ENCODE peak calls at places on chromosomes 11 and 22, in six cellular contexts. E, O, F, J, U and L are unnamed samples.

GRCh38 chr11:1748467-1749019 is 1.9 kb downstream of the IFITM10 start:
- DNase-seq in E (no peak), O (no peak), F (no peak), J (no peak), U (peak; percentile 50), L (no peak)

GRCh38 chr11:109508185-109508584 is 86.2 kb downstream of the C11orf87 start:
- DNase-seq in E (no peak), O (no peak), F (no peak), J (no peak), U (no peak), L (no peak)

GRCh38 chr11:15371533-15371932 is 256.8 kb downstream of the INSC start:
- DNase-seq in E (no peak), O (no peak), F (no peak), J (no peak), U (no peak), L (no peak)

GRCh38 chr11:35608502-35608901 is 9.8 kb upstream of the FJX1 start:
- DNase-seq in E (no peak), O (no peak), F (no peak), J (no peak), U (no peak), L (no peak)

GRCh38 chr22:31646186-31647019 is 15.6 kb downstream of the PISD start:
- DNase-seq in E (peak; percentile 59), O (peak; percentile 96), F (no peak), J (no peak), U (peak; percentile 84), L (peak; percentile 54)

GRCh38 chr11:83051760-83052671 is 19.7 kb downstream of the RAB30 start:
- DNase-seq in E (peak; percentile 38), O (peak; percentile 94), F (peak; percentile 67), J (peak; percentile 51), U (peak; percentile 57), L (peak; percentile 54)

GRCh38 chr11:76623171-76623883 is 47.2 kb downstream of the LRRC32 start:
- DNase-seq in E (no peak), O (peak; percentile 29), F (no peak), J (no peak), U (no peak), L (peak; percentile 58)

GRCh38 chr22:46004105-46004866 is 27.3 kb upstream of the WNT7B start:
- DNase-seq in E (no peak), O (no peak), F (peak; percentile 31), J (no peak), U (peak; percentile 30), L (no peak)

GRCh38 chr11:90235536-90235935 is 12.7 kb upstream of the CHORDC1 start:
- DNase-seq in E (no peak), O (no peak), F (no peak), J (no peak), U (no peak), L (no peak)

GRCh38 chr11:74319139-74319538 is 7.7 kb upstream of the P4HA3 start:
- DNase-seq in E (peak; percentile 77), O (peak; percentile 96), F (no peak), J (no peak), U (peak; percentile 38), L (peak; percentile 57)

GRCh38 chr11:69533296-69534165 is 52.1 kb downstream of the LINC01488 start:
- DNase-seq in E (no peak), O (no peak), F (no peak), J (no peak), U (no peak), L (no peak)

GRCh38 chr11:113538801-113539200 is 63.6 kb upstream of the DRD2 start:
- DNase-seq in E (no peak), O (no peak), F (no peak), J (no peak), U (no peak), L (no peak)
- TF ChIP-seq POLR2A in E (no peak), O (no peak), F (no peak), J (no peak), U (no peak), L (no peak)

GRCh38 chr11:8967159-8967558 is 2.9 kb upstream of the TMEM9B start:
- DNase-seq in E (no peak), O (no peak), F (no peak), J (no peak), U (no peak), L (no peak)
- TF ChIP-seq POLR2A in E (no peak), O (no peak), F (no peak), J (no peak), U (no peak), L (no peak)

GRCh38 chr11:114098927-114099326 is 39.4 kb downstream of the ZBTB16 start:
- DNase-seq in E (no peak), O (no peak), F (no peak), J (no peak), U (no peak), L (no peak)
- TF ChIP-seq POLR2A in E (no peak), O (no peak), F (no peak), J (no peak), U (no peak), L (no peak)

GRCh38 chr11:65083834-65084597 is at the start of the genes CDCA5 and ZFPL1:
- DNase-seq in E (peak; percentile 96), O (peak; percentile 96), F (peak; percentile 95), J (peak; percentile 93), U (peak; percentile 95), L (peak; percentile 96)
- TF ChIP-seq POLR2A in E (peak; percentile 56), O (no peak), F (peak; percentile 58), J (no peak), U (peak; percentile 81), L (peak; percentile 67)